ENCODE peak calls at places on chromosome X, in nine cellular contexts. One of them, this sample, is unnamed.

GRCh38 chrX:119468186-119468929 is at the start of gene SLC25A5:
- DNase-seq in IMR-90: peak; percentile 69
- DNase-seq in transverse colon: peak; percentile 88
- DNase-seq in AG04450: no peak
- DNase-seq in astrocyte: peak; percentile 51
- DNase-seq in substantia nigra: peak; percentile 79
- DNase-seq in thoracic aorta: peak; percentile 28
- DNase-seq in tibial nerve: peak; percentile 43
- DNase-seq in cardiac muscle cell: peak; percentile 86
- DNase-seq in this sample: no peak

GRCh38 chrX:39112143-39112542 is 310.9 kb downstream of the MID1IP1 start:
- DNase-seq in AG04450: no peak
- DNase-seq in substantia nigra: no peak
- DNase-seq in thoracic aorta: no peak
- DNase-seq in tibial nerve: no peak
- DNase-seq in transverse colon: no peak
- DNase-seq in astrocyte: peak; percentile 71
- DNase-seq in IMR-90: no peak
- DNase-seq in cardiac muscle cell: no peak
- DNase-seq in this sample: peak; percentile 0

GRCh38 chrX:131985526-131986049 is 37.5 kb upstream of the STK26 start:
- DNase-seq in IMR-90: no peak
- DNase-seq in cardiac muscle cell: peak; percentile 7
- DNase-seq in AG04450: no peak
- DNase-seq in thoracic aorta: no peak
- DNase-seq in transverse colon: no peak
- DNase-seq in astrocyte: no peak
- DNase-seq in tibial nerve: no peak
- DNase-seq in substantia nigra: no peak
- DNase-seq in this sample: peak; percentile 41

GRCh38 chrX:139560221-139560620 is 29.7 kb downstream of the F9 start:
- DNase-seq in thoracic aorta: no peak
- DNase-seq in substantia nigra: no peak
- DNase-seq in IMR-90: peak; percentile 0
- DNase-seq in AG04450: no peak
- DNase-seq in tibial nerve: no peak
- DNase-seq in transverse colon: no peak
- DNase-seq in astrocyte: peak; percentile 53
- DNase-seq in cardiac muscle cell: no peak
- DNase-seq in this sample: no peak

GRCh38 chrX:40094041-40094899 is 3.5 kb downstream of the BCOR start:
- DNase-seq in IMR-90: peak; percentile 55
- DNase-seq in transverse colon: peak; percentile 60
- DNase-seq in tibial nerve: peak; percentile 51
- DNase-seq in AG04450: no peak
- DNase-seq in cardiac muscle cell: peak; percentile 86
- DNase-seq in substantia nigra: no peak
- DNase-seq in astrocyte: no peak
- DNase-seq in thoracic aorta: no peak
- DNase-seq in this sample: no peak

GRCh38 chrX:70496491-70496890 is 51.9 kb downstream of the DLG3 start:
- DNase-seq in thoracic aorta: no peak
- DNase-seq in tibial nerve: no peak
- DNase-seq in astrocyte: no peak
- DNase-seq in substantia nigra: no peak
- DNase-seq in cardiac muscle cell: no peak
- DNase-seq in AG04450: no peak
- DNase-seq in IMR-90: no peak
- DNase-seq in transverse colon: no peak
- DNase-seq in this sample: no peak

GRCh38 chrX:68396953-68397352 is 36.3 kb downstream of the OPHN1 start:
- DNase-seq in AG04450: no peak
- DNase-seq in thoracic aorta: no peak
- DNase-seq in transverse colon: no peak
- DNase-seq in tibial nerve: no peak
- DNase-seq in IMR-90: peak; percentile 2
- DNase-seq in astrocyte: peak; percentile 3
- DNase-seq in cardiac muscle cell: no peak
- DNase-seq in substantia nigra: no peak
- DNase-seq in this sample: no peak

GRCh38 chrX:24515447-24515846 is 50.4 kb downstream of the PDK3 start:
- DNase-seq in thoracic aorta: no peak
- DNase-seq in IMR-90: peak; percentile 4
- DNase-seq in AG04450: no peak
- DNase-seq in transverse colon: no peak
- DNase-seq in tibial nerve: no peak
- DNase-seq in substantia nigra: no peak
- DNase-seq in astrocyte: no peak
- DNase-seq in cardiac muscle cell: peak; percentile 27
- DNase-seq in this sample: no peak

GRCh38 chrX:131388293-131388692 is 99.2 kb upstream of the IGSF1 start:
- DNase-seq in AG04450: no peak
- DNase-seq in tibial nerve: no peak
- DNase-seq in transverse colon: no peak
- DNase-seq in astrocyte: no peak
- DNase-seq in substantia nigra: no peak
- DNase-seq in thoracic aorta: no peak
- DNase-seq in IMR-90: no peak
- DNase-seq in cardiac muscle cell: no peak
- DNase-seq in this sample: no peak

GRCh38 chrX:76428243-76429130 is 977 bp downstream of the MAGEE1 start:
- DNase-seq in cardiac muscle cell: no peak
- DNase-seq in tibial nerve: no peak
- DNase-seq in thoracic aorta: no peak
- DNase-seq in IMR-90: no peak
- DNase-seq in AG04450: no peak
- DNase-seq in astrocyte: no peak
- DNase-seq in transverse colon: peak; percentile 14
- DNase-seq in substantia nigra: no peak
- DNase-seq in this sample: no peak

GRCh38 chrX:87517571-87518141 is at the start of gene KLHL4:
- DNase-seq in astrocyte: peak; percentile 96
- DNase-seq in tibial nerve: no peak
- DNase-seq in thoracic aorta: no peak
- DNase-seq in IMR-90: peak; percentile 74
- DNase-seq in transverse colon: no peak
- DNase-seq in substantia nigra: peak; percentile 27
- DNase-seq in cardiac muscle cell: peak; percentile 89
- DNase-seq in AG04450: peak; percentile 38
- DNase-seq in this sample: peak; percentile 27

GRCh38 chrX:132740316-132741123 is 217.9 kb downstream of the HS6ST2 start:
- DNase-seq in transverse colon: no peak
- DNase-seq in tibial nerve: no peak
- DNase-seq in thoracic aorta: no peak
- DNase-seq in AG04450: no peak
- DNase-seq in IMR-90: no peak
- DNase-seq in astrocyte: no peak
- DNase-seq in cardiac muscle cell: peak; percentile 32
- DNase-seq in substantia nigra: no peak
- DNase-seq in this sample: no peak

GRCh38 chrX:119573840-119574393 is 446 bp upstream of the UBE2A start:
- DNase-seq in transverse colon: no peak
- DNase-seq in thoracic aorta: peak; percentile 2
- DNase-seq in substantia nigra: no peak
- DNase-seq in IMR-90: peak; percentile 20
- DNase-seq in AG04450: no peak
- DNase-seq in cardiac muscle cell: peak; percentile 45
- DNase-seq in tibial nerve: peak; percentile 7
- DNase-seq in astrocyte: peak; percentile 31
- DNase-seq in this sample: no peak

GRCh38 chrX:43676960-43677582 is 21.0 kb downstream of the MAOA start:
- DNase-seq in thoracic aorta: no peak
- DNase-seq in tibial nerve: no peak
- DNase-seq in transverse colon: no peak
- DNase-seq in AG04450: no peak
- DNase-seq in cardiac muscle cell: no peak
- DNase-seq in IMR-90: no peak
- DNase-seq in astrocyte: peak; percentile 10
- DNase-seq in substantia nigra: no peak
- DNase-seq in this sample: no peak

GRCh38 chrX:74372272-74372671 is 49.0 kb upstream of the SLC16A2 start:
- DNase-seq in substantia nigra: no peak
- DNase-seq in thoracic aorta: no peak
- DNase-seq in IMR-90: no peak
- DNase-seq in astrocyte: no peak
- DNase-seq in AG04450: no peak
- DNase-seq in cardiac muscle cell: no peak
- DNase-seq in transverse colon: no peak
- DNase-seq in tibial nerve: no peak
- DNase-seq in this sample: no peak

GRCh38 chrX:129996120-129996519 is 13.7 kb downstream of the BCORL1 start:
- DNase-seq in thoracic aorta: no peak
- DNase-seq in cardiac muscle cell: no peak
- DNase-seq in AG04450: no peak
- DNase-seq in tibial nerve: no peak
- DNase-seq in substantia nigra: no peak
- DNase-seq in astrocyte: peak; percentile 34
- DNase-seq in transverse colon: no peak
- DNase-seq in IMR-90: peak; percentile 16
- DNase-seq in this sample: no peak

GRCh38 chrX:42020225-42020624 is 96.9 kb upstream of the CASK start:
- DNase-seq in IMR-90: no peak
- DNase-seq in substantia nigra: no peak
- DNase-seq in AG04450: no peak
- DNase-seq in tibial nerve: no peak
- DNase-seq in thoracic aorta: no peak
- DNase-seq in transverse colon: no peak
- DNase-seq in cardiac muscle cell: no peak
- DNase-seq in astrocyte: no peak
- DNase-seq in this sample: no peak

GRCh38 chrX:54435121-54435520 is 5.1 kb upstream of the TSR2 start:
- DNase-seq in substantia nigra: no peak
- DNase-seq in cardiac muscle cell: no peak
- DNase-seq in thoracic aorta: no peak
- DNase-seq in tibial nerve: no peak
- DNase-seq in AG04450: no peak
- DNase-seq in astrocyte: no peak
- DNase-seq in IMR-90: no peak
- DNase-seq in transverse colon: no peak
- DNase-seq in this sample: no peak

DNA sequence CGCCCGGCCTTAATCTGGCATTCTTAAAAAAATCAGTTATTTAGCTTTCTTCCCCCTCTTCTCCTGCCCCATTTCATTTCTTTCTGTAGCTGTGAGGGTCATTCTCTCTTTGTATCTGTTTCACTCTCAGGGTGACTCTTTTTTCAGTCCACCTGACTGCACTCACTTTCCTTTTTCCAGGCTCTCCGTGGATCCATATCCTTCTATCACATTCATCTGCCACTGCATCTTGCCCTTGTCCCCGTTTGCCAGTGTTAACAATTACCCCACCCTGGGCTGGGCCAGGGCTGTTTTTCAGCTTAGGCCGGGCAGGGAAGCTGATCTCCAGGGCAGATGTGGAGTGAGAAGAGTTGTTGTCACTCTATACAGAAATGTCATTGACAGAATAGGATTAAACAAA is 7.7 kb downstream of the FHL1 start:
- DNase-seq in cardiac muscle cell: no peak
- DNase-seq in astrocyte: no peak
- DNase-seq in AG04450: no peak
- DNase-seq in IMR-90: no peak
- DNase-seq in transverse colon: no peak
- DNase-seq in substantia nigra: no peak
- DNase-seq in thoracic aorta: no peak
- DNase-seq in tibial nerve: no peak
- DNase-seq in this sample: no peak
- H3K27ac ChIP-seq in cardiac muscle cell: no peak overlapping the region
- H3K27ac ChIP-seq in astrocyte: no peak overlapping the region
- H3K27ac ChIP-seq in AG04450: no peak overlapping the region
- H3K27ac ChIP-seq in IMR-90: no peak overlapping the region
- H3K27ac ChIP-seq in transverse colon: peak overlapping the region; percentile 94
- H3K27ac ChIP-seq in substantia nigra: no peak overlapping the region
- H3K27ac ChIP-seq in thoracic aorta: peak overlapping the region; percentile 61
- H3K27ac ChIP-seq in tibial nerve: no peak overlapping the region
- H3K27ac ChIP-seq in this sample: no peak overlapping the region

DNA sequence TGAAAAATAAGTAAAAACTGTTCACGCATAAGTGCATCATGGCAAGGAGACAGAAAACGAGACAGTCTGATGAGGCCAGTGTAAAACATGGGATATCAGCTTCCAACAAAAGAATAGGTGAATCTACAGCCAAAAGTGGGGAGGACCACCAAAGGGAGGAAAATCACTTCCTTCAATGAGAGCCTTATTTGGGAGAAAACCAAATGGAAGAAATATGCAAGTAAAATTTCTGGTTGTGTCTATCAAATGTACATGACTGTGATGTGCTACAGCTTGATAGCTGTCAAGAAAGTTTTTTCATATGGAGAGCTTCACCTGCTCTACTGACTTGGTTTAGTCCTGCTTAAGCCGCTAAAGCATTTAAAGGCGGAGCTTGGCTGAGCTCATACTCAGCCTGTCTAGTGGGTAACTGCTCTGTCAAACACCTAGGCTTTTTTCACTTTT is 66.2 kb downstream of the MAGEA1 start:
- DNase-seq in astrocyte: no peak
- DNase-seq in IMR-90: no peak
- DNase-seq in thoracic aorta: no peak
- DNase-seq in cardiac muscle cell: peak; percentile 53
- DNase-seq in substantia nigra: no peak
- DNase-seq in AG04450: no peak
- DNase-seq in transverse colon: no peak
- DNase-seq in tibial nerve: no peak
- DNase-seq in this sample: no peak
- H3K27ac ChIP-seq in astrocyte: no peak overlapping the region
- H3K27ac ChIP-seq in IMR-90: no peak overlapping the region
- H3K27ac ChIP-seq in thoracic aorta: no peak overlapping the region
- H3K27ac ChIP-seq in cardiac muscle cell: no peak overlapping the region
- H3K27ac ChIP-seq in substantia nigra: no peak overlapping the region
- H3K27ac ChIP-seq in AG04450: no peak overlapping the region
- H3K27ac ChIP-seq in transverse colon: no peak overlapping the region
- H3K27ac ChIP-seq in tibial nerve: no peak overlapping the region
- H3K27ac ChIP-seq in this sample: no peak overlapping the region

DNA sequence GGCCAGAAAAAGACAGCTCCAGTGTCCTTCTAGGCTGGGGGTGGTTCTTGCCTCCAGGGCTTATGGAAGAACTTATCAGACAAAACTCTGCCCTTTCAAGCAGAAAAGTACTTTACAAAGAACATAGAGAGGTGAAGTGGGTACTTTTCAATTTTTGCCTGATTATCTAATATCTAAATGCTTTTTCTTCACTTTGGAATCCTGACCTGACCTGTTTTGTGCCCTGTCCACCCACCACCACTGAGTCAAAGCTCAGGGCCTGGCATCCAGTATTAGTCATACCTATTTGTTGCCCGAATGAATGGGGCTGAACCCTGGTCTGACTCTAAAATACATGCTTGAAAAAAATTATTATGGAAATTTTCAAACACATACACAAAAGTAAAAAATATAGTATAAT is 37.2 kb downstream of the RTL9 start:
- DNase-seq in transverse colon: no peak
- DNase-seq in cardiac muscle cell: no peak
- DNase-seq in thoracic aorta: no peak
- DNase-seq in IMR-90: no peak
- DNase-seq in AG04450: no peak
- DNase-seq in astrocyte: no peak
- DNase-seq in tibial nerve: no peak
- DNase-seq in substantia nigra: no peak
- DNase-seq in this sample: no peak
- H3K27ac ChIP-seq in transverse colon: no peak overlapping the region
- H3K27ac ChIP-seq in cardiac muscle cell: no peak overlapping the region
- H3K27ac ChIP-seq in thoracic aorta: no peak overlapping the region
- H3K27ac ChIP-seq in IMR-90: no peak overlapping the region
- H3K27ac ChIP-seq in AG04450: no peak overlapping the region
- H3K27ac ChIP-seq in astrocyte: no peak overlapping the region
- H3K27ac ChIP-seq in tibial nerve: no peak overlapping the region
- H3K27ac ChIP-seq in substantia nigra: no peak overlapping the region
- H3K27ac ChIP-seq in this sample: peak overlapping the region; percentile 80

GRCh38 chrX:14872851-14873675 is at the start of the genes FANCB and MOSPD2:
- DNase-seq in astrocyte: peak; percentile 81
- DNase-seq in tibial nerve: peak; percentile 81
- DNase-seq in substantia nigra: peak; percentile 90
- DNase-seq in IMR-90: peak; percentile 91
- DNase-seq in cardiac muscle cell: peak; percentile 93
- DNase-seq in transverse colon: peak; percentile 95
- DNase-seq in AG04450: peak; percentile 83
- DNase-seq in thoracic aorta: peak; percentile 78
- DNase-seq in this sample: peak; percentile 65
- H3K27ac ChIP-seq in astrocyte: peak within 1 kb of the TSS; percentile 80
- H3K27ac ChIP-seq in tibial nerve: peak within 1 kb of the TSS; percentile 90
- H3K27ac ChIP-seq in substantia nigra: peak within 1 kb of the TSS; percentile 88
- H3K27ac ChIP-seq in IMR-90: peak within 1 kb of the TSS; percentile 74
- H3K27ac ChIP-seq in cardiac muscle cell: peak within 1 kb of the TSS; percentile 72
- H3K27ac ChIP-seq in transverse colon: peak within 1 kb of the TSS; percentile 88
- H3K27ac ChIP-seq in AG04450: peak within 1 kb of the TSS; percentile 47
- H3K27ac ChIP-seq in thoracic aorta: peak within 1 kb of the TSS; percentile 61
- H3K27ac ChIP-seq in this sample: peak within 1 kb of the TSS; percentile 50

This sample was measured in epithelial cell of prostate.